ENCODE peak calls at places on chromosomes 3 and 15, in nine cellular contexts. U, K, V, R, P, X, S, G and Y are unnamed samples.

GRCh38 chr3:170759511-170760173 is 110.4 kb downstream of the RPL22L1 start:
- DNase-seq in U (no peak), K (no peak), V (no peak), R (no peak), P (no peak), X (no peak), S (no peak), G (no peak), Y (no peak)

GRCh38 chr3:188860147-188860546 is 311.6 kb upstream of the TPRG1 start:
- DNase-seq in U (no peak), K (no peak), V (peak; percentile 38), R (no peak), P (peak; percentile 42), X (no peak), S (no peak), G (no peak), Y (peak; percentile 18)

GRCh38 chr3:119350114-119350513 is 55.9 kb downstream of the ARHGAP31 start:
- DNase-seq in U (no peak), K (no peak), V (peak; percentile 49), R (no peak), P (no peak), X (no peak), S (peak; percentile 31), G (peak; percentile 90), Y (no peak)

GRCh38 chr15:45179221-45179985 is 8.4 kb downstream of the SHF start:
- DNase-seq in U (no peak), K (no peak), V (no peak), R (no peak), P (no peak), X (peak; percentile 69), S (no peak), G (peak; percentile 91), Y (no peak)

GRCh38 chr3:56207913-56208312 is 260.4 kb downstream of the ERC2 start:
- DNase-seq in U (no peak), K (no peak), V (no peak), R (no peak), P (no peak), X (no peak), S (no peak), G (no peak), Y (no peak)

GRCh38 chr3:43709022-43709421 is 18.3 kb downstream of the ABHD5 start:
- DNase-seq in U (no peak), K (no peak), V (peak; percentile 74), R (no peak), P (no peak), X (no peak), S (no peak), G (no peak), Y (no peak)

GRCh38 chr3:36653095-36653494 is 111.3 kb downstream of the DCLK3 start:
- DNase-seq in U (no peak), K (no peak), V (no peak), R (no peak), P (peak; percentile 39), X (no peak), S (no peak), G (no peak), Y (no peak)

GRCh38 chr3:183506674-183507290 is 48.7 kb downstream of the KLHL6 start:
- DNase-seq in U (no peak), K (no peak), V (peak; percentile 7), R (no peak), P (no peak), X (no peak), S (no peak), G (no peak), Y (no peak)

GRCh38 chr3:154972951-154973350 is 107.2 kb upstream of the MME start:
- DNase-seq in U (no peak), K (no peak), V (peak; percentile 65), R (no peak), P (peak; percentile 69), X (no peak), S (no peak), G (no peak), Y (no peak)

GRCh38 chr3:45659661-45660566 is 29.3 kb upstream of the SACM1L start:
- DNase-seq in U (peak; percentile 65), K (no peak), V (peak; percentile 79), R (peak; percentile 22), P (peak; percentile 72), X (peak; percentile 85), S (peak; percentile 75), G (peak; percentile 93), Y (peak; percentile 53)

GRCh38 chr3:53581671-53582070 is 87.3 kb downstream of the CACNA1D start:
- DNase-seq in U (no peak), K (no peak), V (no peak), R (no peak), P (peak; percentile 48), X (no peak), S (no peak), G (no peak), Y (no peak)

GRCh38 chr3:50602675-50603191 is 8.8 kb downstream of the CISH start:
- DNase-seq in U (no peak), K (no peak), V (no peak), R (no peak), P (no peak), X (peak; percentile 53), S (peak; percentile 27), G (no peak), Y (no peak)

GRCh38 chr15:81909229-81910087 is 136.4 kb downstream of the MEX3B start:
- DNase-seq in U (no peak), K (no peak), V (no peak), R (no peak), P (no peak), X (no peak), S (no peak), G (no peak), Y (no peak)

GRCh38 chr3:186598108-186598784 is 14.6 kb upstream of the AHSG start:
- DNase-seq in U (no peak), K (peak; percentile 20), V (peak; percentile 77), R (no peak), P (peak; percentile 88), X (no peak), S (peak; percentile 66), G (no peak), Y (no peak)

GRCh38 chr3:150922611-150923010 is 17.4 kb upstream of the MINDY4B start:
- DNase-seq in U (no peak), K (no peak), V (no peak), R (no peak), P (no peak), X (no peak), S (no peak), G (peak; percentile 79), Y (peak; percentile 27)

GRCh38 chr3:73848173-73848751 is 223.5 kb upstream of the PDZRN3 start:
- DNase-seq in U (no peak), K (no peak), V (peak; percentile 63), R (no peak), P (peak; percentile 23), X (no peak), S (no peak), G (no peak), Y (peak; percentile 23)

GRCh38 chr15:59360896-59361295 is 11.8 kb downstream of the MYO1E start:
- DNase-seq in U (no peak), K (no peak), V (no peak), R (no peak), P (peak; percentile 39), X (no peak), S (no peak), G (no peak), Y (no peak)

GRCh38 chr15:59362339-59362738 is 10.3 kb downstream of the MYO1E start:
- DNase-seq in U (no peak), K (no peak), V (no peak), R (no peak), P (no peak), X (no peak), S (no peak), G (no peak), Y (no peak)

GRCh38 chr15:59355730-59356129 is 16.9 kb downstream of the MYO1E start:
- DNase-seq in U (no peak), K (no peak), V (no peak), R (no peak), P (no peak), X (no peak), S (no peak), G (no peak), Y (no peak)

GRCh38 chr15:59364238-59364637 is 8.4 kb downstream of the MYO1E start:
- DNase-seq in U (no peak), K (no peak), V (no peak), R (no peak), P (peak; percentile 46), X (no peak), S (no peak), G (no peak), Y (no peak)

GRCh38 chr15:59360305-59360704 is 12.4 kb downstream of the MYO1E start:
- DNase-seq in U (no peak), K (no peak), V (no peak), R (no peak), P (no peak), X (no peak), S (no peak), G (no peak), Y (no peak)
- TF ChIP-seq CTCF in U (peak; percentile 18), K (no peak), V (peak; percentile 51), R (peak; percentile 37), P (peak; percentile 39), X (peak; percentile 24), S (peak; percentile 18), G (peak; percentile 73), Y (no peak)

DNA sequence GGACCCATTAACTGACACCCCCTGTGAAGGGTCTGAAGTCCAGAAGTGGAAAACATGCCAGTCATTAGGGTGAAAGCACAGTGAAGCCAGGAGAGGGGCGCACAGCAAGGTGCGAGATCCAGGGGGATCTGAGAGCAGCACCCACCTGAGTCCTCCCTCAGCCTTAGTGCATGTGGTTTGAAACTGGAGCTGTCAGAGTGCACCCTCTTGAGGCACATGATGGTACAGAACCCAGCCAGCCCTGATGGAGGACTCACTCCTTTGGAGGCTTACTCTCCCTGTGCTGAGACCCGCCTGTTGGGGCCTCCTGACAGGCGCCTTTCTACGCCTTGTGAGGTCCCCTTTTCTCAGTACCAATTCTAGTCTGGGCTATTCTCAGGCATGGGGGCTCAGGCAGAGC is 77.8 kb downstream of the IL20RB start:
- DNase-seq in U (no peak), K (no peak), V (peak; percentile 29), R (no peak), P (no peak), X (no peak), S (no peak), G (peak; percentile 86), Y (no peak)
- TF ChIP-seq CTCF in U (no peak), K (no peak), V (peak; percentile 38), R (peak; percentile 40), P (peak; percentile 7), X (no peak), S (no peak), G (peak; percentile 73), Y (no peak)

GRCh38 chr3:124263168-124263567 is 271.2 kb upstream of the ROPN1 start:
- DNase-seq in U (no peak), K (no peak), V (peak; percentile 90), R (no peak), P (peak; percentile 95), X (no peak), S (no peak), G (no peak), Y (peak; percentile 48)
- TF ChIP-seq CTCF in U (no peak), K (no peak), V (no peak), R (no peak), P (no peak), X (no peak), S (no peak), G (no peak), Y (no peak)

DNA sequence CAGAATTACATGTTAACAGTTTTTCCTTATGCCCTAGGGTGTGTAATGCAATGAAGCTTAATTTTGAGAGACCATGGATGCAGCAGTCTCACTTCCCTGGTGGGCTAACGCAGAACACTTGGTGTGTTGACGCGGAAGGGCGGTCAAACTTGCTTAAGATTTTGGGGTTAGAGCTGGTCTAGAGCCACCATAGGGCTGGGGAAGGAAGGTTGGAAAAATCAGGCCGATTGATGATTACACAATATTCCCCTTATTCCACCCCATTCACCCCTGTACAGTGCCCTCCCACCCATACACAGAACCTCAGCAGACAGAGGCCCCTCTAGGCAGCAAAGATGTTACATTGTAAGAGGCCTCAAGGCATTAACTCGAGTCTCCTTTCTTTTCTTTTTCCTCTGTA is 24.3 kb downstream of the VGLL4 start:
- DNase-seq in U (no peak), K (no peak), V (no peak), R (no peak), P (no peak), X (no peak), S (no peak), G (no peak), Y (no peak)
- TF ChIP-seq CTCF in U (no peak), K (no peak), V (no peak), R (no peak), P (no peak), X (no peak), S (no peak), G (no peak), Y (no peak)